ENCODE peak calls at places on chromosome 10, in four cellular contexts. One of them, this sample, is unnamed.

GRCh38 chr10:72175166-72175565 is 40.6 kb upstream of the ANAPC16 start:
- DNase-seq in PC-3: no peak
- DNase-seq in mesendoderm: no peak
- DNase-seq in fibroblast of lung: peak; percentile 45
- DNase-seq in this sample: no peak

GRCh38 chr10:99435986-99436633 is 5.7 kb upstream of the GOT1 start:
- DNase-seq in PC-3: peak; percentile 72
- DNase-seq in mesendoderm: peak; percentile 42
- DNase-seq in fibroblast of lung: peak; percentile 44
- DNase-seq in this sample: no peak

GRCh38 chr10:19628767-19629443 is 187.3 kb upstream of the PLXDC2 start:
- DNase-seq in PC-3: no peak
- DNase-seq in mesendoderm: peak; percentile 48
- DNase-seq in fibroblast of lung: peak; percentile 12
- DNase-seq in this sample: no peak

GRCh38 chr10:80535671-80536360 is 1.9 kb upstream of the SH2D4B start:
- DNase-seq in mesendoderm: no peak
- DNase-seq in PC-3: no peak
- DNase-seq in fibroblast of lung: peak; percentile 41
- DNase-seq in this sample: no peak

GRCh38 chr10:115093286-115093775 is at the start of gene ATRNL1:
- DNase-seq in fibroblast of lung: peak; percentile 9
- DNase-seq in PC-3: no peak
- DNase-seq in mesendoderm: peak; percentile 77
- DNase-seq in this sample: peak; percentile 9

GRCh38 chr10:108452483-108453060 is 1288.1 kb upstream of the SORCS1 start:
- DNase-seq in mesendoderm: no peak
- DNase-seq in fibroblast of lung: no peak
- DNase-seq in PC-3: no peak
- DNase-seq in this sample: no peak

GRCh38 chr10:121926669-121927360 is 1.0 kb downstream of the ATE1 start:
- DNase-seq in fibroblast of lung: peak; percentile 31
- DNase-seq in PC-3: peak; percentile 7
- DNase-seq in mesendoderm: no peak
- DNase-seq in this sample: no peak

GRCh38 chr10:124557648-124558338 is 96.2 kb downstream of the LHPP start:
- DNase-seq in fibroblast of lung: peak; percentile 44
- DNase-seq in mesendoderm: no peak
- DNase-seq in PC-3: no peak
- DNase-seq in this sample: no peak

DNA sequence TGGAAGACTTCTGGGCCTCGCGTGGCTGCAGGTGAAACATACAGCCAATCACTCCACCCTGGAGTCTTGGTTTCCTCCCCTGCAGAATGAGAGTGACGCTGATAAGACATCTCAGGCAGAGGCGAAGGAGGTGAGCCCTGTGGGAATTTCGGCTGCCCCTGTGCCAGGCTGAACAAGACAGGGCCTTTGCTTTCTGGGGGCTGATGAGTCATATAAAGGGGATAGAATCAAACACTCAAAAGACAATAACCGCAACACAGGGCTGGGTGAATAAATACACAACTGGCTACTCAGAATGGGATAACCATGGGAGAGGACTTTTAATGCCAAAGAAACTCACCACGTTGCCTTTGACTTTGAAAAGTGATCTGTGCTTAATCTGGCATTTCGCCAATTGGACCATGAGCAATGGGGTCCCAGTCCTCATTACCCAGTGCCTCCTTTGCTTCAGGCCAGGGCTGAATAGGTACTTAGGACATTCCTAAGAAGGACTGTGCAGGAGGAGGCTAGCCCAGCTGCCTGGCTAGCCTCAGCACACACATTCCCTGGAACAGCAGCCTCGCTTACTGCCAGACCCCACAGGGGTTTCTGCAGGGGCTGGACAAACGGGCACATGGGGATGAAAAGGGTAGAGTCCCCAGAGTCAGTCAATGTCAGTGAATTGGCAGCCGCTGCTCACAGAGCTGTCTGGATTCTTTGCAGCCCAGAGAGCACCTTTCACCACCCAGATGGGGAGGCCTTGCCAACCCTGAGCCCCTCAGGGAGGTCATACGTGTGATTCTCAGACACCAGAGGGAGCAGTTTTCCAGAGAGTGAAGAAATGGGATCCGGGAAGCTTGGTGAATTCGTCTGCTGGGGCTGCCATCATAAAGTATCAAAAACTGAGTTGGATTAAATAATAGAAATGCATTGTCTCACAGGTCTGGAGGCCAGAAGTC is 143.5 kb downstream of the KCNMA1 start:
- DNase-seq in PC-3: peak; percentile 86
- DNase-seq in fibroblast of lung: peak; percentile 79
- DNase-seq in mesendoderm: peak; percentile 68
- DNase-seq in this sample: no peak
- H3K9ac ChIP-seq in PC-3: no peak overlapping the region
- H3K9ac ChIP-seq in fibroblast of lung: no peak overlapping the region
- H3K9ac ChIP-seq in mesendoderm: no peak overlapping the region
- H3K9ac ChIP-seq in this sample: no peak overlapping the region

GRCh38 chr10:62005281-62005680 is 103.8 kb downstream of the ARID5B start:
- DNase-seq in fibroblast of lung: no peak
- DNase-seq in mesendoderm: no peak
- DNase-seq in PC-3: no peak
- DNase-seq in this sample: no peak
- H3K9ac ChIP-seq in fibroblast of lung: no peak overlapping the region
- H3K9ac ChIP-seq in mesendoderm: no peak overlapping the region
- H3K9ac ChIP-seq in PC-3: no peak overlapping the region
- H3K9ac ChIP-seq in this sample: no peak overlapping the region

GRCh38 chr10:1420663-1421362 is 316.5 kb downstream of the ADARB2 start:
- DNase-seq in mesendoderm: peak; percentile 93
- DNase-seq in PC-3: peak; percentile 40
- DNase-seq in fibroblast of lung: peak; percentile 2
- DNase-seq in this sample: peak; percentile 60

GRCh38 chr10:1425886-1426285 is 311.4 kb downstream of the ADARB2 start:
- DNase-seq in mesendoderm: no peak
- DNase-seq in fibroblast of lung: no peak
- DNase-seq in PC-3: no peak
- DNase-seq in this sample: no peak

GRCh38 chr10:1422275-1422674 is 315.1 kb downstream of the ADARB2 start:
- DNase-seq in fibroblast of lung: no peak
- DNase-seq in mesendoderm: no peak
- DNase-seq in PC-3: no peak
- DNase-seq in this sample: no peak

GRCh38 chr10:1424648-1425047 is 312.7 kb downstream of the ADARB2 start:
- DNase-seq in mesendoderm: no peak
- DNase-seq in fibroblast of lung: no peak
- DNase-seq in PC-3: no peak
- DNase-seq in this sample: no peak

GRCh38 chr10:1423676-1424253 is 313.6 kb downstream of the ADARB2 start:
- DNase-seq in mesendoderm: no peak
- DNase-seq in PC-3: no peak
- DNase-seq in fibroblast of lung: no peak
- DNase-seq in this sample: no peak
- H3K9ac ChIP-seq in mesendoderm: no peak overlapping the region
- H3K9ac ChIP-seq in PC-3: no peak overlapping the region
- H3K9ac ChIP-seq in fibroblast of lung: no peak overlapping the region
- H3K9ac ChIP-seq in this sample: no peak overlapping the region

GRCh38 chr10:118701529-118702323 is 53.0 kb downstream of the CACUL1 start:
- DNase-seq in PC-3: no peak
- DNase-seq in fibroblast of lung: no peak
- DNase-seq in mesendoderm: peak; percentile 80
- DNase-seq in this sample: no peak

GRCh38 chr10:118710487-118710886 is 44.3 kb downstream of the CACUL1 start:
- DNase-seq in mesendoderm: no peak
- DNase-seq in fibroblast of lung: no peak
- DNase-seq in PC-3: no peak
- DNase-seq in this sample: no peak

GRCh38 chr10:118708571-118708970 is 46.2 kb downstream of the CACUL1 start:
- DNase-seq in fibroblast of lung: no peak
- DNase-seq in mesendoderm: no peak
- DNase-seq in PC-3: no peak
- DNase-seq in this sample: no peak

DNA sequence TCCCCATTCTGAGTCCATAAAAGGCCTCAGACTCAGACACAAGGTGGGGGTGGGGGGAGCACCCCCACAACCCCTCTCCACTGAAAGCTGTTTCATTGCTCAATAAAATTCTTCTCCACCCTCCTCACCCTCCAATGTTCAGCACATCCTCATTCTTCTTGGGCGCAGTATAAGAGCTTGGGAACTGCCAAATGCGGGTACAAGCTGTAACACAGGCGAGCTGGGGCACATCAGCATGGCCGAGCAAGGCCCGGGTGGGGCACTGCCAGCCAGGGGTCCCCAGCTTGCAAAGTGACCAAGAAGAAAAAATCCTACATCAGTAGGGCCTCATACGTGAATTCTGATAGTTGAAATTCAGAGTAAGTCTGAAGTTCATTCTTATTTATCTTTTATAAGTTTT is 50.1 kb downstream of the CACUL1 start:
- DNase-seq in mesendoderm: no peak
- DNase-seq in PC-3: no peak
- DNase-seq in fibroblast of lung: no peak
- DNase-seq in this sample: no peak
- H3K9ac ChIP-seq in mesendoderm: no peak overlapping the region
- H3K9ac ChIP-seq in PC-3: no peak overlapping the region
- H3K9ac ChIP-seq in fibroblast of lung: no peak overlapping the region
- H3K9ac ChIP-seq in this sample: no peak overlapping the region

GRCh38 chr10:93599335-93599734 is 1.7 kb downstream of the RBP4 start:
- DNase-seq in mesendoderm: no peak
- DNase-seq in PC-3: no peak
- DNase-seq in fibroblast of lung: no peak
- DNase-seq in this sample: no peak

GRCh38 chr10:93600861-93601773 is at the start of gene RBP4:
- DNase-seq in mesendoderm: peak; percentile 18
- DNase-seq in PC-3: peak; percentile 30
- DNase-seq in fibroblast of lung: peak; percentile 33
- DNase-seq in this sample: no peak

GRCh38 chr10:93601774-93602162 is 733 bp upstream of the RBP4 start:
- DNase-seq in fibroblast of lung: no peak
- DNase-seq in mesendoderm: no peak
- DNase-seq in PC-3: no peak
- DNase-seq in this sample: no peak

GRCh38 chr10:93599778-93600177 is 1.3 kb downstream of the RBP4 start:
- DNase-seq in PC-3: no peak
- DNase-seq in mesendoderm: no peak
- DNase-seq in fibroblast of lung: no peak
- DNase-seq in this sample: no peak

GRCh38 chr10:93600446-93600860 is 582 bp downstream of the RBP4 start:
- DNase-seq in fibroblast of lung: no peak
- DNase-seq in mesendoderm: no peak
- DNase-seq in PC-3: no peak
- DNase-seq in this sample: no peak
- H3K9ac ChIP-seq in fibroblast of lung: no peak overlapping the region
- H3K9ac ChIP-seq in mesendoderm: no peak overlapping the region
- H3K9ac ChIP-seq in PC-3: no peak overlapping the region
- H3K9ac ChIP-seq in this sample: no peak overlapping the region

DNA sequence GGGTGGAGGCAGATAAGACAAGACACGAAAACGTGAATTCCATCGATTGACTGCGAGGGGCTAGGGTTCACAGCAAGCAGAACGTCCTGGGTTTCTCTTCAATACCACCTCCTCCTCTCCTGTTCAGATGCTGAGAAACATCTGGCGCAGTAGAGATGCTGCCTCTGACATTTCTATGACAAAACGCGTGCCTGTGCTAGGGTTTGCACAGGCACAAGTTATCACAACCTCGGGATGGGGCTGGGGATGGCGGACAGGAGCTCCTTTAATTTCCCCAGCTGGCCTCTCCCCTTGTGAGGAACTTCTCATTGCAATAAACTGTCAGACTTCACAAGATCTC is 99.8 kb upstream of the SVIL start:
- DNase-seq in fibroblast of lung: peak; percentile 36
- DNase-seq in PC-3: no peak
- DNase-seq in mesendoderm: no peak
- DNase-seq in this sample: no peak
- H3K9ac ChIP-seq in fibroblast of lung: peak overlapping the region; percentile 84
- H3K9ac ChIP-seq in PC-3: peak overlapping the region; percentile 89
- H3K9ac ChIP-seq in mesendoderm: peak overlapping the region; percentile 84
- H3K9ac ChIP-seq in this sample: peak overlapping the region; percentile 79

GRCh38 chr10:13830385-13830784 is 243.6 kb downstream of the PRPF18 start:
- DNase-seq in fibroblast of lung: no peak
- DNase-seq in mesendoderm: no peak
- DNase-seq in PC-3: no peak
- DNase-seq in this sample: no peak

GRCh38 chr10:13827418-13827817 is 240.7 kb downstream of the PRPF18 start:
- DNase-seq in fibroblast of lung: peak; percentile 57
- DNase-seq in mesendoderm: no peak
- DNase-seq in PC-3: no peak
- DNase-seq in this sample: no peak

GRCh38 chr10:13829790-13830189 is 243.0 kb downstream of the PRPF18 start:
- DNase-seq in mesendoderm: no peak
- DNase-seq in PC-3: no peak
- DNase-seq in fibroblast of lung: no peak
- DNase-seq in this sample: no peak

GRCh38 chr10:13834581-13835286 is 248.0 kb downstream of the PRPF18 start:
- DNase-seq in mesendoderm: peak; percentile 27
- DNase-seq in PC-3: no peak
- DNase-seq in fibroblast of lung: peak; percentile 61
- DNase-seq in this sample: peak; percentile 64

GRCh38 chr10:13831711-13832110 is 244.9 kb downstream of the PRPF18 start:
- DNase-seq in mesendoderm: peak; percentile 57
- DNase-seq in PC-3: no peak
- DNase-seq in fibroblast of lung: peak; percentile 21
- DNase-seq in this sample: no peak
- H3K9ac ChIP-seq in mesendoderm: no peak overlapping the region
- H3K9ac ChIP-seq in PC-3: no peak overlapping the region
- H3K9ac ChIP-seq in fibroblast of lung: no peak overlapping the region
- H3K9ac ChIP-seq in this sample: no peak overlapping the region

GRCh38 chr10:119539359-119539651 is 3.2 kb downstream of the RGS10 start:
- DNase-seq in PC-3: peak; percentile 25
- DNase-seq in fibroblast of lung: no peak
- DNase-seq in mesendoderm: no peak
- DNase-seq in this sample: no peak
- H3K9ac ChIP-seq in PC-3: peak overlapping the region; percentile 17
- H3K9ac ChIP-seq in fibroblast of lung: no peak overlapping the region
- H3K9ac ChIP-seq in mesendoderm: no peak overlapping the region
- H3K9ac ChIP-seq in this sample: no peak overlapping the region

GRCh38 chr10:116848032-116848911 is 1.0 kb upstream of the ENO4 start:
- DNase-seq in PC-3: no peak
- DNase-seq in mesendoderm: no peak
- DNase-seq in fibroblast of lung: no peak
- DNase-seq in this sample: no peak
- H3K9ac ChIP-seq in PC-3: peak overlapping the region; percentile 89
- H3K9ac ChIP-seq in mesendoderm: peak overlapping the region; percentile 87
- H3K9ac ChIP-seq in fibroblast of lung: no peak overlapping the region
- H3K9ac ChIP-seq in this sample: peak overlapping the region; percentile 87

This sample was measured in NT2/D1.